ENCODE peak calls at places on chromosome 1, in eight cellular contexts. V is HCT116, R is suprapubic skin, E is IMR-90, N is uterus, L is K562, X is GM12891, H is GM12878. G is an unnamed sample.

GRCh38 chr1:25658791-25659431 is 42.3 kb downstream of the MAN1C1 start:
- DNase-seq in V (no peak), R (no peak), E (no peak), N (peak), L (no peak), X (no peak), H (no peak), G (no peak)

GRCh38 chr1:915295-916172 is 8.2 kb upstream of the SAMD11 start:
- DNase-seq in V (no peak), R (no peak), E (no peak), N (peak), L (no peak), X (no peak), H (no peak), G (no peak)

GRCh38 chr1:119587328-119587727 is 60.7 kb downstream of the ZNF697 start:
- DNase-seq in V (no peak), R (no peak), E (no peak), N (no peak), L (no peak), X (no peak), H (no peak), G (no peak)

GRCh38 chr1:27882543-27882903 is 10.2 kb downstream of the THEMIS2 start:
- DNase-seq in V (no peak), R (no peak), E (no peak), N (no peak), L (no peak), X (no peak), H (no peak), G (no peak)

GRCh38 chr1:155105604-155106011 is 22.1 kb upstream of the EFNA1 start:
- DNase-seq in V (no peak), R (no peak), E (no peak), N (no peak), L (peak), X (no peak), H (no peak), G (no peak)

GRCh38 chr1:23421752-23422312 is 2.7 kb downstream of the TCEA3 start:
- DNase-seq in V (no peak), R (no peak), E (peak), N (peak), L (peak), X (no peak), H (no peak), G (no peak)

GRCh38 chr1:1614204-1614953 is 921 bp upstream of the MIB2 start:
- DNase-seq in V (no peak), R (no peak), E (peak), N (no peak), L (peak), X (no peak), H (no peak), G (no peak)

GRCh38 chr1:165408518-165408917 is 36.4 kb downstream of the RXRG start:
- DNase-seq in V (peak), R (no peak), E (peak), N (no peak), L (peak), X (no peak), H (no peak), G (no peak)

GRCh38 chr1:8283058-8283884 is 34.6 kb upstream of the SLC45A1 start:
- DNase-seq in V (no peak), R (no peak), E (no peak), N (no peak), L (no peak), X (peak), H (peak), G (peak)

GRCh38 chr1:21854090-21854750 is 42.2 kb downstream of the LDLRAD2 start:
- DNase-seq in V (no peak), R (no peak), E (no peak), N (no peak), L (no peak), X (no peak), H (no peak), G (no peak)

GRCh38 chr1:21857142-21857839 is 45.2 kb downstream of the LDLRAD2 start:
- DNase-seq in V (no peak), R (no peak), E (no peak), N (no peak), L (no peak), X (no peak), H (no peak), G (no peak)

GRCh38 chr1:21854751-21855131 is 42.7 kb downstream of the LDLRAD2 start:
- DNase-seq in V (no peak), R (no peak), E (no peak), N (no peak), L (no peak), X (no peak), H (no peak), G (no peak)

GRCh38 chr1:21853130-21853424 is 41.0 kb downstream of the LDLRAD2 start:
- DNase-seq in V (no peak), R (no peak), E (no peak), N (no peak), L (peak), X (no peak), H (no peak), G (no peak)

DNA sequence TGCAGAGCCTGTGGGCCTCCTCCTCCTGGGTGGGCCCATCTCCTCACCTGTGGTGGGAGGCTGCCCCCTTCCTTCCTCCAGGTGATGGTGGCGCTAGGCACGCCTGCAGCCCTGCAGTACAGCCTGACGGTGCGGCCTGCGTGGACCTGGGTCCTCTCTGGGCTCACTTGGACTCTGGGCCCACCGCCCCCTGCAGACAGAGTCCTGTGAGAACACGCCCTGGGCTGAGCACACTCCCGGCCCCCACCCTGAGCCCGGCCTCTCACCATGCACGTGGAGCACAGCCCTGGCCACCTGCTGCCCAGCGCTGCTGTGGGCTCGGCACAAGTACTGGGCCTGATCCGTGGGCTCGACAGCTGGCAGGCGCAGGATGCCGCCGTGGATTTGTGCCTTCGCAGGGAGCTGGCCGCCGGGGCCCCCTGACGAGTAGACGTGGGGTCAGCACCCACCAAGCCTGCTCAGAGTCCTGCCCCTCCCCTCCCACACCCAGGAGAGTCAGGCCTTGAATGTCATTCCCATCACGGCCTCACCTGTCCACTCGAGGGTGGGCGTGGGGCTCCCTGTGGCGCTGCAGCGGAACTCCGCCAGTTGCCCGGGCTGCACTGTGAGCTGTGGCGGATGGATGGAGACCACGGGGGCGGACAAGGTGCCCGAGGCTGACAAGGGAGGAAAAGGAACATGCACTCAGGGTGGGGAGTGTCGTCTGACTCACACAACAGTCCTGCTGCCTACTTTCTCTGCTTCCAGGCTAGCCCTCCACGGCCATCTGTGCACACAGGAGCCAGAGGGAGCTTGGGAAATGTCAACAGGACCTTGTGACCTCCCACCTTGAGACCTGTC is 43.4 kb downstream of the LDLRAD2 start:
- DNase-seq in V (no peak), R (no peak), E (no peak), N (no peak), L (no peak), X (no peak), H (no peak), G (no peak)
- TF ChIP-seq POLR2A in V (no peak), R (no peak), E (no peak), N (no peak), L (no peak), X (no peak), H (no peak), G (no peak)

DNA sequence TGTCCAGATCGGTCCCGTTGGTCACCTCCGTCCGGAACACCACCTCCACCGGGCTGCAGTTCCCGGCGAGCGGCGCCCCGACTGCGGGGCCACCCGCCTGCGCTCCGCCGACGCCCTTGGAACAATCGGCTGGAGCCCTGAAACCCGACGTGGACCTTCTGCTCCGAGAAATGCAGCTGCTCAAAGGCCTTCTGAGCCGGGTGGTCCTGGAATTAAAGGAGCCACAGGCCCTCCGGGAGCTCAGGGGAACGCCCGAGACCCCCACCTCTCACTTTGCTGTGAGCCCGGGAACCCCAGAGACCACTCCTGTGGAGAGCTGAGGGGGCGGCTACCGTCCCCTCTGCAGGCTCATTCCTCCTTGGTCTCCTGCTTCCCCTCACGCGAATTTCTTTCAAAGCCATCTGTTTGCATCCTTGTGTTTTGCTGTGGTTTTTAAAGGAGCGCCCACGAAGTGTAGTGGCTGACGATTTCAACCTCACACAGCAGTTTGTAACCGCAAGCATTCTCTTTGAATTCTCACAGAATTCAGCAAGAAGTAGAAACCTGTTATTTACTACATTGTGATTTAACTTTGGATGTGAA is 6.1 kb downstream of the FCRLB start:
- DNase-seq in V (no peak), R (no peak), E (peak), N (no peak), L (no peak), X (no peak), H (no peak), G (no peak)
- TF ChIP-seq POLR2A in V (no peak), R (no peak), E (no peak), N (no peak), L (no peak), X (no peak), H (no peak), G (no peak)

GRCh38 chr1:26695417-26696190 is at the start of gene ARID1A:
- DNase-seq in V (peak), R (peak), E (peak), N (peak), L (peak), X (peak), H (peak), G (peak)
- TF ChIP-seq POLR2A in V (no peak), R (peak), E (peak), N (peak), L (peak), X (peak), H (peak), G (peak)

GRCh38 chr1:45687014-45687752 is 798 bp upstream of the TMEM69 start:
- DNase-seq in V (peak), R (peak), E (peak), N (peak), L (peak), X (peak), H (peak), G (peak)
- TF ChIP-seq POLR2A in V (peak), R (peak), E (peak), N (peak), L (peak), X (peak), H (peak), G (peak)

DNA sequence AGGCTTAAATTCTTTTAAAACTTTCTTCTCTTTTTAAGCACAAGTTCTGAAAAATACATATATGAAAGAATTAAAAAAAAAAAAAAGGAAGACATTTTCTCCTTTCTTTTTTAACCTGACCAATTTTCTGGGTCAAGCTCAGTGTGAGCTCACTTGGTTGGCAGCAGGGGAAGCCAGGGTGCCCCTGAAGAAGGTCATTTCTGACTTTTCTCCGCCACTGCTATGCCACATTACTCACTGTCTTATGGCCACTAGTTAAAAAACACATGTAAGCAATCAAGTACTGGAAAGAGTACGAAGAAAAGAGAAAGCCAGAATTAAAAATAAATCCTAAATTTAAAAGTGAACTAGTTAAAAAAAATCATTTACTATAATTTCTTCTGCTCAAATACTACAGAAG is 275.0 kb downstream of the NEGR1 start:
- DNase-seq in V (no peak), R (no peak), E (no peak), N (no peak), L (no peak), X (no peak), H (no peak), G (no peak)
- TF ChIP-seq POLR2A in V (no peak), R (no peak), E (no peak), N (no peak), L (no peak), X (no peak), H (no peak), G (no peak)

DNA sequence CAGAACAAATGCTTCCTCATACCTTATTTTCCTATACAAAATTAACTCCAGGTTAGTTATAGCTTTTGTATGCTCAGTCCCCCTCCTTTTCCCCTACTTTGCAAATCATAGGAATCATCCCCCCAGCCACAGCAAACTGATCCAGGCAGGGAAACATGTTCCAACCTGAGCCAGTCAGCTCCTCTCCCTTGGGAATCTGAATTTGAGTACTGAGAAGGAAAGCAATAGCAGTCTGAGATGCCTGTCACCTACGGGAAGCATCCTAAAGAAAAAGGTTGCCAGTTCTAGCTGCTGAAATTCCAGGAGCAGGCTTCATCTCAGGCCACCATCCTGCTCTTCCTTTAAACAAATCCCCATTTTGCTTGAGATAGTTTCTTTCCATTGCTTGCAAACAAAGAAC is 6.9 kb downstream of the ADSS2 start:
- DNase-seq in V (no peak), R (no peak), E (no peak), N (no peak), L (no peak), X (no peak), H (no peak), G (no peak)
- TF ChIP-seq POLR2A in V (no peak), R (no peak), E (no peak), N (no peak), L (no peak), X (no peak), H (no peak), G (no peak)

GRCh38 chr1:173821680-173822079 is 2.8 kb upstream of the DARS2 start:
- DNase-seq in V (no peak), R (no peak), E (no peak), N (no peak), L (no peak), X (no peak), H (no peak), G (no peak)

GRCh38 chr1:173827611-173828010 is 2.9 kb upstream of the CENPL start:
- DNase-seq in V (no peak), R (no peak), E (no peak), N (no peak), L (no peak), X (no peak), H (no peak), G (no peak)

GRCh38 chr1:173823776-173824314 is 628 bp upstream of the DARS2 start:
- DNase-seq in V (no peak), R (no peak), E (peak), N (no peak), L (no peak), X (no peak), H (peak), G (no peak)

DNA sequence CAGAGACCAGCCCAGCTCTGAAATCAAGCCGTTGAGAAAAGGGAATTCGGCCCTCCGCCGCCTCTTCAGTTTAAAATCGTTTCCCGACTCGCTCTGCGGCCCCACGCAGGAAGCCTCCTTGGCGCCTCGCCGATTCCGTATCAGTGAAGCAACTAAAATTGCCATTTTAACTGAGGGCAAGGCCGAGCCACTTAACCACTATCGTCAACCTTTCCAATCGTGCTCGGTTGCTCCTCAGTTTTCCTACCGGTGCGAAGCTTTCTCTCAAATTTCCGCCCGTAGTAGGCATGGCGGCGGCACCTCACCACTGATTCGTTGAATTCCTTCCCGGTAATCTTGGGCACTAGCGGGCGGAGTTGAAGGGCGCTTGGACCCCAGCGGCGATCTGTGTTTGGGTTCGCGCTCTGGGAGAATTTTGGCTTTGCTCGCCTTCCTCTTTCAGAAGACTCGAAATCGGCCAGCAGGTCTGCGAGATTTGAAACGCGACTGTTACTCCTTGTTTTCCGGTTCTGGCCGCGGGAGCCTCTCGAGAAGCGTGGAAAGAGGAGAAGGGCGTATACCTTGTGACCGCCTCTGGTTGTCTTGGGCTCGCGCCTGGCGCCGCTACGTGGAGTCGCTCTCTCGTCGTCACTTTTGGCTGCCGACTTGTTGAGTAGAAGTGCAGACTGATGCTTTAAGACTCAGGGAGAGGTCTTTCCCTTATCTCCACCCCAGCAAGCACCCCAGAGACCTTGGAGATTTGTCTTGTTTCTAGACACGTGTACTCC is at the start of the genes CENPL and DARS2:
- DNase-seq in V (peak), R (peak), E (peak), N (peak), L (peak), X (peak), H (peak), G (peak)
- TF ChIP-seq POLR2A in V (peak), R (no peak), E (peak), N (peak), L (peak), X (peak), H (peak), G (peak)

DNA sequence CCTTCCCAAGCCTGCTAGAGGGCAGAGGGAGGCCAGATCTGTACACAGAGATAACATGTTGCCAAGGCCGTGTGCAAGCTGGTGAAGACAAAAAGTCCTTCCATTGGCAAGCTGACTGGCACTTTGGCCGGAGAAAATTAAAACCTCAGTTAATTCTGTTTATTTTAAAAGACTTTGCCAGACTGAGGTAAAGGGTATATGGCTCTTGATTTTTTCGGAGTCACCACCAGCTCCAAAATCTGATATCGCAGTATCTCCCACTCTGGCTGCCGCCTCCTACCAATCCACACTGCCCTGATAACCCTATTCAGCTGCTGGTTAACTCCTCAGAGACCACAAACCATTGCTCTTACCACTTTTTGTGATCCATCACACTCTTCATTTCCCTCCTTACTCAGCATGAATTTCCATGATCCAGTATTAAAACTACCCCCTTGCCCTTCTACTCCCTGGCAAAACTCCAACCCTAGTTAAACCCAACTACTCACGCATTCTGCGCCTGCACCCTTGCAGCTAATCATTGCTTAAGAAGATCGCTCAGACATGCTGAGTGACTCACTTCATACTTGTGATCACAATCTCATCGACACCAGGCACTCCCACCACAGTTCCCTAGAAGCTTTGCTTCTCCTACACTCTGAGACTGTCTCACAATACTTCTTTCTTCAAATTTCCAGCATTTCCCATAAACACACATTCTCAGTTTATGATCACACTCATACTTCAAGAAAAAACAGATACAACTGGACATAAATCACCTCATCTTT is 5.8 kb upstream of the PPP1R15B start:
- DNase-seq in V (peak), R (no peak), E (peak), N (peak), L (peak), X (no peak), H (no peak), G (no peak)
- TF ChIP-seq POLR2A in V (peak), R (no peak), E (peak), N (no peak), L (no peak), X (no peak), H (no peak), G (no peak)